ENCODE peak calls at places on chromosomes 6 and 20, in six cellular contexts. I, X, K, A, F and V are unnamed samples.

GRCh38 chr6:144036064-144036873 is 28.2 kb upstream of the PLAGL1 start:
- DNase-seq in X (peak), F (no peak), I (peak), A (peak), K (peak), V (no peak)

GRCh38 chr20:13396036-13396435 is 175.0 kb downstream of the ISM1 start:
- DNase-seq in F (no peak), A (peak), K (no peak), X (peak), I (no peak), V (no peak)

GRCh38 chr6:157302761-157303160 is 20.6 kb downstream of the TMEM242 start:
- DNase-seq in K (no peak), I (no peak), X (no peak), A (no peak), F (no peak), V (no peak)

GRCh38 chr6:1188199-1188598 is 123.7 kb upstream of the FOXQ1 start:
- DNase-seq in K (no peak), X (no peak), A (no peak), I (no peak), F (no peak), V (no peak)

GRCh38 chr6:170177383-170178265 is 113.3 kb downstream of the DLL1 start:
- DNase-seq in I (no peak), A (no peak), F (peak), X (no peak), K (no peak), V (no peak)

GRCh38 chr6:169251371-169251802 is 2.3 kb downstream of the THBS2 start:
- DNase-seq in K (no peak), A (peak), X (peak), F (no peak), I (no peak), V (no peak)

GRCh38 chr6:47678739-47679138 is 19.6 kb upstream of the ADGRF4 start:
- DNase-seq in A (no peak), F (no peak), I (no peak), X (no peak), K (no peak), V (no peak)

GRCh38 chr20:37343994-37344355 is 2.0 kb upstream of the SRC start:
- DNase-seq in K (no peak), A (no peak), I (no peak), F (no peak), X (no peak), V (no peak)

GRCh38 chr6:140845666-140846065 is 1287.1 kb upstream of the GJE1 start:
- DNase-seq in X (no peak), I (no peak), A (no peak), F (no peak), K (no peak), V (no peak)

GRCh38 chr20:62899633-62900051 is 26.7 kb downstream of the DIDO1 start:
- DNase-seq in K (no peak), X (peak), A (peak), F (no peak), I (no peak), V (no peak)

GRCh38 chr6:163226181-163226835 is 188.2 kb upstream of the QKI start:
- DNase-seq in F (no peak), K (no peak), I (no peak), A (no peak), X (no peak), V (no peak)

GRCh38 chr6:44072959-44073611 is 54.2 kb downstream of the MRPL14 start:
- DNase-seq in F (peak), K (peak), I (no peak), A (peak), X (peak), V (peak)

GRCh38 chr6:72348926-72349325 is 272.9 kb upstream of the KCNQ5 start:
- DNase-seq in I (no peak), A (no peak), K (no peak), X (peak), F (no peak), V (no peak)

GRCh38 chr6:110085285-110085684 is 94.2 kb downstream of the WASF1 start:
- DNase-seq in X (no peak), A (no peak), I (no peak), K (no peak), F (no peak), V (no peak)

GRCh38 chr6:150751296-150751695 is 114.2 kb upstream of the MTHFD1L start:
- DNase-seq in I (no peak), K (peak), X (peak), A (peak), F (no peak), V (no peak)

GRCh38 chr6:102736941-102737368 is 1343.4 kb downstream of the GRIK2 start:
- DNase-seq in F (no peak), I (no peak), A (peak), K (no peak), X (no peak), V (no peak)